ENCODE peak calls at places on chromosome 22, in nine cellular contexts. Z, M, P, Y, U, X, V, H and D are unnamed samples.

GRCh38 chr22:31084811-31085492 is 3.8 kb downstream of the SMTN start:
- DNase-seq in Z (peak), M (peak), P (peak), Y (peak), U (no peak), X (peak), V (peak), H (peak), D (peak)

GRCh38 chr22:38755155-38755910 is 465 bp downstream of the SUN2 start:
- DNase-seq in Z (peak), M (peak), P (peak), Y (peak), U (peak), X (peak), V (peak), H (peak), D (peak)

GRCh38 chr22:37177221-37177620 is 10.8 kb downstream of the C1QTNF6 start:
- DNase-seq in Z (no peak), M (peak), P (peak), Y (no peak), U (no peak), X (no peak), V (peak), H (no peak), D (no peak)

GRCh38 chr22:48099671-48100070 is 1337.2 kb downstream of the TBC1D22A start:
- DNase-seq in Z (no peak), M (no peak), P (peak), Y (no peak), U (no peak), X (no peak), V (no peak), H (no peak), D (peak)

GRCh38 chr22:26106412-26106811 is 62.9 kb upstream of the SEZ6L start:
- DNase-seq in Z (no peak), M (no peak), P (no peak), Y (no peak), U (no peak), X (no peak), V (no peak), H (no peak), D (no peak)

GRCh38 chr22:27247691-27248434 is 553.7 kb downstream of the MN1 start:
- DNase-seq in Z (peak), M (peak), P (no peak), Y (peak), U (no peak), X (no peak), V (no peak), H (no peak), D (no peak)

GRCh38 chr22:40352763-40353162 is 6.5 kb downstream of the ADSL start:
- DNase-seq in Z (no peak), M (no peak), P (no peak), Y (no peak), U (no peak), X (no peak), V (no peak), H (no peak), D (no peak)

GRCh38 chr22:26541167-26541819 is 29.0 kb upstream of the TFIP11 start:
- DNase-seq in Z (no peak), M (no peak), P (no peak), Y (no peak), U (no peak), X (peak), V (no peak), H (no peak), D (peak)

GRCh38 chr22:31235076-31235475 is 23.0 kb downstream of the LIMK2 start:
- DNase-seq in Z (no peak), M (no peak), P (no peak), Y (no peak), U (no peak), X (no peak), V (no peak), H (no peak), D (no peak)

GRCh38 chr22:37258810-37259472 is 14.9 kb upstream of the RAC2 start:
- DNase-seq in Z (no peak), M (no peak), P (no peak), Y (no peak), U (no peak), X (peak), V (no peak), H (no peak), D (no peak)

GRCh38 chr22:31995046-31995445 is 48.0 kb upstream of the SLC5A1 start:
- DNase-seq in Z (no peak), M (no peak), P (no peak), Y (no peak), U (no peak), X (no peak), V (no peak), H (no peak), D (no peak)

GRCh38 chr22:50529416-50530279 is at the start of gene TYMP:
- DNase-seq in Z (peak), M (no peak), P (peak), Y (peak), U (no peak), X (peak), V (peak), H (no peak), D (peak)

DNA sequence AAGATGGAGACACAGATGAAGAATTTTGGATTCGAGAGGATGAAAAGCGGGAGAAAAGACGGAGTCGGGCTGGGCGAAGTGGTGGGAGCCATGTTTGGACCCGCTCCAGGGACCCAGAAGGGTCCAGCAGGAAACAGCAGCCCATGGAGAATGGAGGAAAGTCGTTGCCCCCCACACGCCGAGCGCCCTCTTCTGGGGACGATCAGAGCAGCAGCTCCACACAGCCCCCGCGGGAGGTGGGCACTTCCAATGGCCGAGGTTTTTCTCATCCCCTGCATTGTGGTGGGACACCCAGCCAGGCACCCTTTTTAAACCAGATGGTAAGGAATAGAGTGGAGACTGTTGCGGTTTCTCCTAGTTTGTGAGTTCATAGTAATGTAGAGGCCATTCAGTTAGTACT is 22.8 kb upstream of the SLC25A18 start:
- DNase-seq in Z (no peak), M (no peak), P (no peak), Y (no peak), U (no peak), X (no peak), V (no peak), H (peak), D (no peak)
- TF ChIP-seq CTCF in Z (no peak), M (no peak), P (no peak), Y (no peak), U (no peak), X (no peak), V (no peak), H (peak), D (no peak)

GRCh38 chr22:45684169-45684568 is 12.5 kb downstream of the ATXN10 start:
- DNase-seq in Z (no peak), M (no peak), P (no peak), Y (peak), U (no peak), X (no peak), V (no peak), H (no peak), D (no peak)
- TF ChIP-seq POLR2A in Z (no peak), M (no peak), P (no peak), Y (no peak), U (no peak), X (no peak), V (no peak), H (no peak), D (no peak)

DNA sequence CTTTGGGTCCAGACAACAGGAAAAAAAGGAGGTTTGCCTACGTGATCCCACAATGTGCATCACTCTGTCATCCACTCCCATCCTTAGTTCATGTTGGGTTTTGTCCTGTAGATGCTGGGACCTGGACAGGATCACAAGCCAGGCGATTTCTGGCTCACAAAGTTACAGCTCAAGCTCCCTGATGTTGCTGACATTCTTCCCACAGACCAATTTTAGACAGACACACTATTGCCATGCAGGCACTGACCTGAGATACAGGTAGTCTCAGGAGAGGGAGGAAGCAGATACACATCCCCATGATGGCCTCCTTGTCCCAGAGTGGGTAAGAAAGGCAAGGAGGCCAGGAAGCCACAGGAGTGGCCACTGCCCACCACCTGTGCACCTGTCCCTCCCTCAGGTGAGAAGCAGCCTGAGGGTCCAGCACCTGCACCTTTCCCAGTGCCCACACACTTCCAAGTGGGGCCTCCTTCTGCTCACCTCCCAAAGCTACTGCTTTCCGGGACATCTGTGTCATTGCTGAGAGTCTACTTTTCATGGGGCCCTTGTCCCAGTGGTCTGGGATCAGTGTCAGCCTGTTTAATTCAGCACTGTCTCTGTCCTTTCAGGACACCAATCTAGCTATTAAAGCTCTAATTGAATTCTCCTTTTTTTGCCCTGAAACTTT is 52.0 kb upstream of the TOP3B start:
- DNase-seq in Z (no peak), M (no peak), P (no peak), Y (no peak), U (no peak), X (no peak), V (no peak), H (no peak), D (no peak)
- TF ChIP-seq CTCF in Z (no peak), M (no peak), P (no peak), Y (no peak), U (no peak), X (no peak), V (no peak), H (no peak), D (no peak)

GRCh38 chr22:35697142-35697541 is 20.5 kb upstream of the APOL5 start:
- DNase-seq in Z (no peak), M (no peak), P (no peak), Y (no peak), U (no peak), X (no peak), V (no peak), H (no peak), D (no peak)
- TF ChIP-seq POLR2A in Z (no peak), M (no peak), P (no peak), Y (no peak), U (no peak), X (no peak), V (no peak), H (no peak), D (no peak)